ENCODE peak calls at places on chromosomes 7 and 10, in six cellular contexts. One of them, this sample, is unnamed.

GRCh38 chr10:97002670-97003069 is 170.6 kb downstream of the LCOR start:
- DNase-seq in GM12865: no peak
- DNase-seq in esophagus squamous epithelium: no peak
- DNase-seq in neural crest cell: no peak
- DNase-seq in astrocyte: no peak
- DNase-seq in tibial artery: no peak
- DNase-seq in this sample: no peak

GRCh38 chr10:99562631-99563030 is 29.9 kb downstream of the NKX2-3 start:
- DNase-seq in esophagus squamous epithelium: no peak
- DNase-seq in neural crest cell: no peak
- DNase-seq in tibial artery: no peak
- DNase-seq in astrocyte: no peak
- DNase-seq in GM12865: no peak
- DNase-seq in this sample: no peak

GRCh38 chr7:6419310-6419773 is 28.4 kb downstream of the DAGLB start:
- DNase-seq in GM12865: no peak
- DNase-seq in tibial artery: no peak
- DNase-seq in esophagus squamous epithelium: no peak
- DNase-seq in astrocyte: peak
- DNase-seq in neural crest cell: no peak
- DNase-seq in this sample: no peak

GRCh38 chr7:143379607-143380263 is 1.4 kb upstream of the ZYX start:
- DNase-seq in astrocyte: no peak
- DNase-seq in neural crest cell: no peak
- DNase-seq in esophagus squamous epithelium: no peak
- DNase-seq in tibial artery: no peak
- DNase-seq in GM12865: peak
- DNase-seq in this sample: no peak

GRCh38 chr10:112842832-112843360 is 107.2 kb upstream of the TCF7L2 start:
- DNase-seq in neural crest cell: no peak
- DNase-seq in tibial artery: no peak
- DNase-seq in astrocyte: no peak
- DNase-seq in GM12865: peak
- DNase-seq in esophagus squamous epithelium: no peak
- DNase-seq in this sample: no peak

GRCh38 chr7:115679976-115680375 is 350.6 kb downstream of the TFEC start:
- DNase-seq in esophagus squamous epithelium: no peak
- DNase-seq in GM12865: peak
- DNase-seq in tibial artery: no peak
- DNase-seq in astrocyte: peak
- DNase-seq in neural crest cell: peak
- DNase-seq in this sample: peak

GRCh38 chr7:66557214-66558200 is 71.2 kb upstream of the KCTD7 start:
- DNase-seq in esophagus squamous epithelium: no peak
- DNase-seq in neural crest cell: peak
- DNase-seq in tibial artery: peak
- DNase-seq in GM12865: peak
- DNase-seq in astrocyte: no peak
- DNase-seq in this sample: peak

GRCh38 chr7:45153238-45153637 is 4.4 kb upstream of the RAMP3 start:
- DNase-seq in GM12865: no peak
- DNase-seq in neural crest cell: no peak
- DNase-seq in astrocyte: no peak
- DNase-seq in tibial artery: peak
- DNase-seq in esophagus squamous epithelium: no peak
- DNase-seq in this sample: no peak

GRCh38 chr7:128895320-128895719 is 15.2 kb downstream of the KCP start:
- DNase-seq in neural crest cell: no peak
- DNase-seq in astrocyte: no peak
- DNase-seq in tibial artery: no peak
- DNase-seq in GM12865: no peak
- DNase-seq in esophagus squamous epithelium: no peak
- DNase-seq in this sample: no peak

GRCh38 chr7:47314728-47315601 is 266.9 kb downstream of the TNS3 start:
- DNase-seq in astrocyte: peak
- DNase-seq in neural crest cell: no peak
- DNase-seq in esophagus squamous epithelium: no peak
- DNase-seq in GM12865: no peak
- DNase-seq in tibial artery: no peak
- DNase-seq in this sample: peak

GRCh38 chr7:101614939-101615302 is 14.2 kb downstream of the MYL10 start:
- DNase-seq in esophagus squamous epithelium: no peak
- DNase-seq in neural crest cell: no peak
- DNase-seq in GM12865: no peak
- DNase-seq in tibial artery: peak
- DNase-seq in astrocyte: no peak
- DNase-seq in this sample: peak

GRCh38 chr7:68573271-68574000 is 1024.8 kb upstream of the AUTS2 start:
- DNase-seq in tibial artery: no peak
- DNase-seq in neural crest cell: no peak
- DNase-seq in esophagus squamous epithelium: no peak
- DNase-seq in astrocyte: no peak
- DNase-seq in GM12865: no peak
- DNase-seq in this sample: no peak

GRCh38 chr10:89086801-89087513 is 96.4 kb downstream of the FAS start:
- DNase-seq in neural crest cell: no peak
- DNase-seq in GM12865: no peak
- DNase-seq in astrocyte: no peak
- DNase-seq in esophagus squamous epithelium: no peak
- DNase-seq in tibial artery: peak
- DNase-seq in this sample: peak

GRCh38 chr7:12386237-12386839 is 17.3 kb downstream of the VWDE start:
- DNase-seq in GM12865: no peak
- DNase-seq in neural crest cell: no peak
- DNase-seq in astrocyte: no peak
- DNase-seq in tibial artery: no peak
- DNase-seq in esophagus squamous epithelium: no peak
- DNase-seq in this sample: no peak

GRCh38 chr10:116819999-116820677 is 29.2 kb upstream of the ENO4 start:
- DNase-seq in esophagus squamous epithelium: no peak
- DNase-seq in astrocyte: no peak
- DNase-seq in GM12865: no peak
- DNase-seq in neural crest cell: no peak
- DNase-seq in tibial artery: no peak
- DNase-seq in this sample: no peak

GRCh38 chr10:6600224-6600987 is 20.3 kb upstream of the PRKCQ start:
- DNase-seq in neural crest cell: no peak
- DNase-seq in astrocyte: no peak
- DNase-seq in GM12865: no peak
- DNase-seq in esophagus squamous epithelium: no peak
- DNase-seq in tibial artery: no peak
- DNase-seq in this sample: no peak

GRCh38 chr7:124801330-124801895 is 35.8 kb upstream of the GPR37 start:
- DNase-seq in tibial artery: no peak
- DNase-seq in esophagus squamous epithelium: no peak
- DNase-seq in GM12865: no peak
- DNase-seq in neural crest cell: no peak
- DNase-seq in astrocyte: no peak
- DNase-seq in this sample: no peak

GRCh38 chr7:147311332-147311731 is 1194.7 kb downstream of the CNTNAP2 start:
- DNase-seq in GM12865: no peak
- DNase-seq in astrocyte: no peak
- DNase-seq in esophagus squamous epithelium: no peak
- DNase-seq in tibial artery: no peak
- DNase-seq in neural crest cell: no peak
- DNase-seq in this sample: no peak

GRCh38 chr7:107953924-107954303 is 49.0 kb downstream of the LAMB1 start:
- DNase-seq in tibial artery: no peak
- DNase-seq in esophagus squamous epithelium: no peak
- DNase-seq in astrocyte: no peak
- DNase-seq in GM12865: no peak
- DNase-seq in neural crest cell: no peak
- DNase-seq in this sample: no peak

GRCh38 chr10:111968624-111969023 is 214.9 kb downstream of the GPAM start:
- DNase-seq in esophagus squamous epithelium: no peak
- DNase-seq in tibial artery: no peak
- DNase-seq in GM12865: no peak
- DNase-seq in neural crest cell: no peak
- DNase-seq in astrocyte: no peak
- DNase-seq in this sample: no peak

DNA sequence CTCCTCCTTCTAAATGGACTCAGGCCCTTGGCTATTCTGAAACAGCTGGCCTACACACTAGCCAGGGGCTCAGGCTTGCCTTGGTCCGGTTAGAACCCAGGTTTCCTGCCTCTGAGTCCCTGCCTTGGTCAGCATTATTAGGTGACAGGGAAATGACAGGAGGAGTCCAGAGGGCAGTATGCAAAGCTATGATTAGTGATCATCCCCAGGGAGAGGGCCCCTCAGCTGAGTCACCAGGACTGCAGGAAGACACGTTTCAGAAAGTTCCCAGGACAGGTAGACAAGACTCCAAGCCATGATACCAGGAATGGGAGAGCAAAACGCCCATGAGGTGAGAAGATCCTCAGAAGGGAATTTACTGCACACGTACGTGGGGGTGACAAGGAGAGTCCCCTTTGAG is 301.1 kb upstream of the COBL start:
- DNase-seq in esophagus squamous epithelium: no peak
- DNase-seq in astrocyte: no peak
- DNase-seq in GM12865: no peak
- DNase-seq in neural crest cell: no peak
- DNase-seq in tibial artery: no peak
- DNase-seq in this sample: no peak
- TF ChIP-seq CTCF in esophagus squamous epithelium: no peak
- TF ChIP-seq CTCF in astrocyte: no peak
- TF ChIP-seq CTCF in GM12865: no peak
- TF ChIP-seq CTCF in neural crest cell: no peak
- TF ChIP-seq CTCF in tibial artery: no peak
- TF ChIP-seq CTCF in this sample: no peak

GRCh38 chr10:29929006-29929405 is 130.4 kb downstream of the JCAD start:
- DNase-seq in astrocyte: no peak
- DNase-seq in neural crest cell: no peak
- DNase-seq in esophagus squamous epithelium: no peak
- DNase-seq in tibial artery: no peak
- DNase-seq in GM12865: no peak
- DNase-seq in this sample: no peak

GRCh38 chr10:29924436-29924835 is 134.9 kb downstream of the JCAD start:
- DNase-seq in GM12865: no peak
- DNase-seq in esophagus squamous epithelium: no peak
- DNase-seq in neural crest cell: no peak
- DNase-seq in astrocyte: no peak
- DNase-seq in tibial artery: no peak
- DNase-seq in this sample: no peak

GRCh38 chr10:29925771-29926345 is 133.5 kb downstream of the JCAD start:
- DNase-seq in astrocyte: no peak
- DNase-seq in GM12865: no peak
- DNase-seq in neural crest cell: no peak
- DNase-seq in esophagus squamous epithelium: no peak
- DNase-seq in tibial artery: no peak
- DNase-seq in this sample: no peak

GRCh38 chr10:29923416-29923970 is 135.9 kb downstream of the JCAD start:
- DNase-seq in GM12865: no peak
- DNase-seq in neural crest cell: no peak
- DNase-seq in esophagus squamous epithelium: no peak
- DNase-seq in astrocyte: no peak
- DNase-seq in tibial artery: no peak
- DNase-seq in this sample: no peak

DNA sequence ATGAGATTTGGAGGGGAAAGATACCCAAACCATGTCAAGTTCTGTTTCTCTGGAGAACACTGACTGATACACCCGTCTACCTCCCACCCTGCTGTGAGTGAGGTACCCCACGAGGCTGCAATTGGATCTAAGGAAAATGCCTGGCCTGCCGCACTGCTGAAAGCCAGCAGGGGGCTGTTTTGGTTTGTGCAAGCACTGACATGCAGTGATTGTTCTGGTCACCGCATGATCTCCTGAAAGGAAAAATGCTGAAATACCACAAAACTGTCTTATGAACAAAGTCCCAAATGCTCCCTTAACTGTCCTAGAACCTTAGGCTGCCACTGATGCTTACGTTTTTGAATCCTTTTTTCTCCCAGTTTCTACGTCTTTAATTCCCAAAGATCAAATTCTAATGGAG is 132.7 kb downstream of the JCAD start:
- DNase-seq in tibial artery: no peak
- DNase-seq in neural crest cell: peak
- DNase-seq in astrocyte: peak
- DNase-seq in GM12865: no peak
- DNase-seq in esophagus squamous epithelium: no peak
- DNase-seq in this sample: peak
- TF ChIP-seq CTCF in tibial artery: peak
- TF ChIP-seq CTCF in neural crest cell: peak
- TF ChIP-seq CTCF in astrocyte: peak
- TF ChIP-seq CTCF in GM12865: no peak
- TF ChIP-seq CTCF in esophagus squamous epithelium: no peak
- TF ChIP-seq CTCF in this sample: peak

DNA sequence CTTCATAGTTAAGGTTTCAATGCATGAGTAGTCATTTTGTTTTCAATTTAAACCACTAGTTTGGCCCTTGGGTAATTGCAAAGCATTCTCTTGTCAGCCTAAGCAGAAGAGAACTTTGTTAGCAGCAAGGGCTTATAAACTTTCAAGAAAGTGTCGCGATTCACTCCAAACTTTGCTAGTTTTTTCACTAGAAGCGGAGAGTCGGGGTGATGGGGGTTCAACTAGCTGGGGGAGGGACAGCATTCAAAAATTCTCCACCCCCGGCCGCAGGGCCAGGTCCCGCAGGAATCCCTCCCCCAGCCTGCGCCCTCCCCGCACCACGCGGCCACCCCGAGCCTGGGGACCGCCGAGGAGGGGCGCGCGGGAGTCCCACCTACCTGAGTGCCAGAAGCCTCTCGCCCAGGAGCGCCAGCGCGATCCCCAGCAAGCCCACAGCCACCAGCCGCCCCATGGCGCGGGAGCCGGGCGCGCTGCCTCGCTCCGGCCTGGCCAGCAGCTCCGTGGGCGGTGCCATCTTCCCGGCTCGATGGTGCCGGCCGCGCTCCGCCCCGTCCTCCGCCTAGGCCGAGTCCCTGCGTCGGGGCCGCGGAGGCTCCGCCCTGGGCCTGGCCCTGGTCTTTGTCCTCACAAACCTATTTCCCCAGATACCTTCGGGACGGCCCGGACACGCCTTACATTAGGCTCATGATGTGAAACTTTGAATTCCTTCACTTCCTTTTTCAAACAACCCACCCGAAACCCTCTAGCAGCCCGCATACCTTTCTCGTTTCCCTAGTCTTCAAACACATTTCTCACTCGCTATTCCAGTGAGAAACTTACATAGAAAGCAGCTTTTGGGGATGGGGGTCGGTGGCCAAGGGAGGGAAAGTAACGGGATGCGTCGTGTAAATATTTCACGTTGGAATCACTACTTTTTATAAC is at the start of gene PON2:
- DNase-seq in esophagus squamous epithelium: no peak
- DNase-seq in neural crest cell: peak
- DNase-seq in GM12865: peak
- DNase-seq in astrocyte: peak
- DNase-seq in tibial artery: peak
- DNase-seq in this sample: peak
- TF ChIP-seq CTCF in esophagus squamous epithelium: no peak
- TF ChIP-seq CTCF in neural crest cell: no peak
- TF ChIP-seq CTCF in GM12865: no peak
- TF ChIP-seq CTCF in astrocyte: no peak
- TF ChIP-seq CTCF in tibial artery: no peak
- TF ChIP-seq CTCF in this sample: no peak

DNA sequence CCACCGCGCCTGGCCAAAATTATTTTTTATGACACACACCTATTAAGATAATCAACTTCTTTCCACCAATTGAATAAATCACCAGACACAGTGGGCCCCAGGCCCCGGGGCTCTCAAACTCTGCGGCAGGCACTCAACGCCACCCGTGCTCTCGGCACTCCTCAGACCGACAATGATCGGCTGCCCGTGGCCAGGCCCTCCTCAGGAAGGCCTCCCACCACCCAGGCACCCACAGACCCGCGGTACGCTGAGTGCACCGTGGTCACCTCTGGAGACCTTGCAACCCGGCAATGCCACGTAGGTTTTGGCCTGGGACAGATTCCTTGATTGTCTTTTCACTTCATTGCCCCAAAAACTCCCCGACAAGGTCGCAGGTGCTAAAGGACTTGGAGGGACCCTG is 6.9 kb downstream of the RADIL start:
- DNase-seq in tibial artery: no peak
- DNase-seq in neural crest cell: no peak
- DNase-seq in GM12865: no peak
- DNase-seq in astrocyte: no peak
- DNase-seq in esophagus squamous epithelium: no peak
- DNase-seq in this sample: no peak
- TF ChIP-seq CTCF in tibial artery: no peak
- TF ChIP-seq CTCF in neural crest cell: no peak
- TF ChIP-seq CTCF in GM12865: no peak
- TF ChIP-seq CTCF in astrocyte: no peak
- TF ChIP-seq CTCF in esophagus squamous epithelium: no peak
- TF ChIP-seq CTCF in this sample: no peak